ENCODE peak calls at places on chromosome 3, in four cellular contexts. One of them, this sample, is unnamed.

GRCh38 chr3:88824646-88825303 is 282.6 kb upstream of the EPHA3 start:
- DNase-seq in K562: no peak
- DNase-seq in HepG2: no peak
- DNase-seq in GM12878: no peak
- DNase-seq in this sample: no peak

GRCh38 chr3:138942861-138943623 is 3.9 kb downstream of the FOXL2 start:
- DNase-seq in K562: peak
- DNase-seq in HepG2: no peak
- DNase-seq in GM12878: no peak
- DNase-seq in this sample: no peak

GRCh38 chr3:190526787-190527767 is 13.2 kb downstream of the IL1RAP start:
- DNase-seq in K562: no peak
- DNase-seq in HepG2: peak
- DNase-seq in GM12878: no peak
- DNase-seq in this sample: no peak

GRCh38 chr3:192082733-192083660 is 622.0 kb downstream of the PYDC2 start:
- DNase-seq in K562: no peak
- DNase-seq in HepG2: no peak
- DNase-seq in GM12878: peak
- DNase-seq in this sample: no peak

GRCh38 chr3:69669070-69669469 is 70.2 kb upstream of the MITF start:
- DNase-seq in K562: no peak
- DNase-seq in HepG2: no peak
- DNase-seq in GM12878: no peak
- DNase-seq in this sample: no peak

GRCh38 chr3:84836961-84837360 is 121.8 kb upstream of the CADM2 start:
- DNase-seq in K562: no peak
- DNase-seq in HepG2: no peak
- DNase-seq in GM12878: no peak
- DNase-seq in this sample: peak

GRCh38 chr3:30659270-30660127 is 53.1 kb downstream of the TGFBR2 start:
- DNase-seq in K562: no peak
- DNase-seq in HepG2: peak
- DNase-seq in GM12878: no peak
- DNase-seq in this sample: no peak

GRCh38 chr3:47475029-47475569 is 642 bp downstream of the SCAP start:
- DNase-seq in K562: peak
- DNase-seq in HepG2: peak
- DNase-seq in GM12878: no peak
- DNase-seq in this sample: no peak

GRCh38 chr3:183548262-183548769 is 7.2 kb downstream of the KLHL6 start:
- DNase-seq in K562: no peak
- DNase-seq in HepG2: no peak
- DNase-seq in GM12878: no peak
- DNase-seq in this sample: no peak

GRCh38 chr3:134092231-134092701 is 62.5 kb upstream of the SLCO2A1 start:
- DNase-seq in K562: no peak
- DNase-seq in HepG2: no peak
- DNase-seq in GM12878: no peak
- DNase-seq in this sample: peak

GRCh38 chr3:160400631-160401150 is 1.2 kb downstream of the SMC4 start:
- DNase-seq in K562: peak
- DNase-seq in HepG2: no peak
- DNase-seq in GM12878: no peak
- DNase-seq in this sample: peak

GRCh38 chr3:161163297-161163696 is 57.8 kb upstream of the NMD3 start:
- DNase-seq in K562: no peak
- DNase-seq in HepG2: peak
- DNase-seq in GM12878: no peak
- DNase-seq in this sample: no peak

DNA sequence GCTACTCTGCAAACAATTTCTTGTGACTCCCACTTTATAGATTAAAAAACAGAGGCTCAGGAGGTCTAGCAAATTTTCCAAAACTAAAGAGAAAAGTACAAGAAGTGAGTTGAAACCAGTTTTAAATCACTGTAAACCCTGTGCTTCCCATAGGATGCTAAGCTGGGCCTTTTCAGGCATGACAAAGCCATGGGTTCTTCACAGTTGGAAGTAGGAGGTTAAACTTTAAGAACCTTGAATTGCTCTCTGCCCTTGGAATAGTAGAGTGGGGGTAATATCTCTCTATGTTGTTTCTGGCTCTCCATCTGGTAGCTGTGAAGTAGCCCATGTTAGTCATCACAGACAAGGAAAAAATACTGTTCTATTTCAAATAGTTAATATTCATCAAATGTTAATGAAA is 193.6 kb upstream of the SATB1 start:
- DNase-seq in K562: no peak
- DNase-seq in HepG2: no peak
- DNase-seq in GM12878: no peak
- DNase-seq in this sample: no peak
- TF ChIP-seq SP1 in K562: no peak
- TF ChIP-seq SP1 in HepG2: no peak
- TF ChIP-seq SP1 in GM12878: no peak
- TF ChIP-seq SP1 in this sample: no peak

GRCh38 chr3:187013080-187013838 is 82.9 kb downstream of the ST6GAL1 start:
- DNase-seq in K562: no peak
- DNase-seq in HepG2: no peak
- DNase-seq in GM12878: no peak
- DNase-seq in this sample: no peak
- TF ChIP-seq FOXK2 in K562: no peak
- TF ChIP-seq FOXK2 in HepG2: no peak
- TF ChIP-seq FOXK2 in GM12878: no peak
- TF ChIP-seq FOXK2 in this sample: no peak

GRCh38 chr3:32794487-32795308 is 23.1 kb upstream of the TRIM71 start:
- DNase-seq in K562: no peak
- DNase-seq in HepG2: peak
- DNase-seq in GM12878: no peak
- DNase-seq in this sample: no peak
- TF ChIP-seq SP1 in K562: no peak
- TF ChIP-seq SP1 in HepG2: no peak
- TF ChIP-seq SP1 in GM12878: no peak
- TF ChIP-seq SP1 in this sample: no peak

GRCh38 chr3:33060609-33061337 is 36.2 kb downstream of the GLB1 start:
- DNase-seq in K562: no peak
- DNase-seq in HepG2: no peak
- DNase-seq in GM12878: no peak
- DNase-seq in this sample: no peak
- TF ChIP-seq FOXK2 in K562: no peak
- TF ChIP-seq FOXK2 in HepG2: no peak
- TF ChIP-seq FOXK2 in GM12878: no peak
- TF ChIP-seq FOXK2 in this sample: no peak